ENCODE peak calls at places on chromosomes 16 and 17, in ten cellular contexts. Y, V, W, K, Z, E, B, F, S and G are unnamed samples.
A peak's percentile ranks its signal among the peaks of the same experiment; 100 is the strongest.

GRCh38 chr17:8459109-8459508 is 23.4 kb downstream of the NDEL1 start:
- DNase-seq in K (no peak), V (no peak), Y (no peak), W (no peak), Z (no peak), F (no peak), B (no peak), E (no peak), S (no peak), G (no peak)

GRCh38 chr16:31077592-31078199 is 3.5 kb downstream of the ZNF646 start:
- DNase-seq in V (no peak), S (no peak), E (no peak), W (no peak), B (no peak), F (no peak), Y (no peak), Z (no peak), K (no peak), G (peak; percentile 65)

GRCh38 chr17:83096401-83097220 is 17.2 kb downstream of the METRNL start:
- DNase-seq in B (no peak), Z (no peak), Y (no peak), W (no peak), V (peak; percentile 73), E (no peak), K (no peak), F (no peak), S (no peak), G (no peak)

GRCh38 chr17:58224315-58224714 is 5.3 kb upstream of the MKS1 start:
- DNase-seq in F (peak; percentile 55), K (no peak), E (peak; percentile 47), Y (no peak), S (no peak), W (no peak), B (no peak), V (no peak), Z (no peak), G (no peak)

GRCh38 chr16:88639231-88640038 is 1.1 kb downstream of the IL17C start:
- DNase-seq in E (no peak), V (peak; percentile 83), W (no peak), S (no peak), F (no peak), B (peak; percentile 59), Z (no peak), Y (peak; percentile 69), K (no peak), G (no peak)

GRCh38 chr17:67624886-67625656 is 92.7 kb upstream of the NOL11 start:
- DNase-seq in S (no peak), K (no peak), B (no peak), W (no peak), E (no peak), Z (no peak), Y (no peak), F (no peak), V (no peak), G (no peak)

GRCh38 chr17:33227911-33228310 is 65.2 kb downstream of the ASIC2 start:
- DNase-seq in V (no peak), W (no peak), Y (no peak), K (no peak), Z (no peak), F (no peak), B (no peak), E (no peak), S (no peak), G (no peak)

GRCh38 chr16:51951668-51952298 is 595.2 kb downstream of the TOX3 start:
- DNase-seq in S (no peak), W (no peak), E (no peak), K (no peak), Y (no peak), F (no peak), Z (no peak), V (no peak), B (peak; percentile 41), G (no peak)

GRCh38 chr17:31565652-31566051 is 174.2 kb downstream of the RAB11FIP4 start:
- DNase-seq in Y (no peak), W (no peak), V (no peak), F (no peak), Z (no peak), E (no peak), S (no peak), B (no peak), K (no peak), G (no peak)

GRCh38 chr17:17495448-17496188 is 577 bp downstream of the RASD1 start:
- DNase-seq in B (peak; percentile 63), E (no peak), Y (no peak), F (no peak), K (peak; percentile 46), V (peak; percentile 62), Z (no peak), W (no peak), S (peak; percentile 41), G (peak; percentile 63)

GRCh38 chr17:6523330-6523729 is 33.0 kb downstream of the PITPNM3 start:
- DNase-seq in W (no peak), V (no peak), S (no peak), B (no peak), E (peak; percentile 68), K (no peak), F (peak; percentile 21), Y (no peak), Z (no peak), G (no peak)

GRCh38 chr17:6525731-6526130 is 30.6 kb downstream of the PITPNM3 start:
- DNase-seq in Z (no peak), W (no peak), B (no peak), K (no peak), E (no peak), V (no peak), F (no peak), S (no peak), Y (no peak), G (no peak)

GRCh38 chr17:6525111-6525510 is 31.2 kb downstream of the PITPNM3 start:
- DNase-seq in F (no peak), K (no peak), Y (no peak), W (no peak), E (no peak), S (no peak), B (no peak), V (no peak), Z (no peak), G (no peak)

GRCh38 chr17:6524520-6524919 is 31.8 kb downstream of the PITPNM3 start:
- DNase-seq in S (no peak), K (no peak), Z (no peak), B (no peak), V (no peak), W (no peak), F (no peak), Y (no peak), E (peak; percentile 55), G (no peak)

GRCh38 chr17:6523809-6524355 is 32.5 kb downstream of the PITPNM3 start:
- DNase-seq in K (no peak), Y (no peak), S (no peak), E (no peak), W (no peak), F (no peak), V (no peak), Z (no peak), B (no peak), G (no peak)
- H3K27ac ChIP-seq in K (no peak overlapping the region), Y (no peak overlapping the region), S (no peak overlapping the region), E (peak overlapping the region; percentile 69), W (no peak overlapping the region), F (no peak overlapping the region), V (no peak overlapping the region), Z (no peak overlapping the region), B (no peak overlapping the region), G (peak overlapping the region; percentile 49)

GRCh38 chr16:66408181-66409048 is 18.7 kb upstream of the BEAN1 start:
- DNase-seq in Z (peak; percentile 66), W (no peak), B (no peak), V (no peak), E (peak; percentile 57), S (no peak), Y (no peak), K (peak; percentile 60), F (peak; percentile 85), G (no peak)
- H3K4me3 ChIP-seq in Z (peak overlapping the region; percentile 61), W (no peak overlapping the region), B (no peak overlapping the region), V (peak overlapping the region; percentile 27), E (no peak overlapping the region), S (no peak overlapping the region), Y (no peak overlapping the region), K (no peak overlapping the region), F (no peak overlapping the region), G (peak overlapping the region; percentile 4)

GRCh38 chr17:28426081-28426519 is 20.1 kb upstream of the SLC46A1 start:
- DNase-seq in F (peak; percentile 10), V (no peak), S (no peak), Z (peak; percentile 8), E (peak; percentile 58), K (no peak), Y (peak; percentile 63), W (no peak), B (peak; percentile 54), G (no peak)
- TF ChIP-seq CTCF in F (peak; percentile 44), V (peak; percentile 35), S (no peak), Z (peak; percentile 48), E (no peak), K (no peak), Y (peak; percentile 72), W (peak; percentile 14), B (peak; percentile 57), G (no peak)

GRCh38 chr17:3474212-3474611 is 1.6 kb upstream of the ASPA start:
- DNase-seq in S (no peak), W (no peak), Z (no peak), Y (no peak), F (peak; percentile 22), V (no peak), K (no peak), E (peak; percentile 29), B (no peak), G (no peak)
- H3K27ac ChIP-seq in S (no peak overlapping the region), W (no peak overlapping the region), Z (no peak overlapping the region), Y (no peak overlapping the region), F (no peak overlapping the region), V (peak overlapping the region; percentile 55), K (no peak overlapping the region), E (peak overlapping the region; percentile 28), B (no peak overlapping the region), G (no peak overlapping the region)

GRCh38 chr16:53219795-53220194 is 165.0 kb downstream of the CHD9 start:
- DNase-seq in W (no peak), Z (no peak), K (no peak), V (no peak), Y (no peak), S (no peak), F (peak; percentile 49), E (no peak), B (no peak), G (no peak)
- H3K4me3 ChIP-seq in W (no peak overlapping the region), Z (no peak overlapping the region), K (no peak overlapping the region), V (no peak overlapping the region), Y (no peak overlapping the region), S (no peak overlapping the region), F (no peak overlapping the region), E (no peak overlapping the region), B (no peak overlapping the region), G (no peak overlapping the region)

DNA sequence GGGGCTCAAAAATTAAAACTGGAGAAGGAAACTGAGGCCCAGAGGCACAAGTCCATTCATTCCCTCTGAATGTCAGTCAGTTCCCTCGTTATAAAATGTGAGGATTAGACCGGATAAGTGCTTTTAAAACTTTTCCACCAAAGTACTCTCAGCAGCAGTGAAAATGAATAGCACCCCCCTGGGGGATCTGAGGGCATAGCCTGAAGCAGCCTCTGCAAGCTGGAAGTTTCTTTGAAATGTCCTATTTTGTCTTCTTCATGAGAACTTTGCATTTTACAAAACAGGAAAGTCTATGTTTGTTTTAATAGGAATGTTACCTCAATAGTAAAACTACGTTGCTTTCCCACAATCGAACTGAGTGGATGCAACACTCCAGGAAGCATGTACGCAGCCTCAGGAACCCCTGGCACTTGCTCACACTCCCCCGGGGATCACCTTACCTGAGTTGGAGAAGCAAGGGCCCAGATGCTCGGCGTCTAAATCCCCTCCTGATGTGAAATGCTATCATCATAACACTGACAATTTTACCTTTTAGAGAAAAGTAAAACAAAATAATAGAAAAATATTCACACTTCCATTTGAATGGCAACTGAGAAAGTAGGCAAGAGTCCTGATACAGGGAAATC is 272.9 kb downstream of the CEP112 start:
- DNase-seq in Y (no peak), E (no peak), V (no peak), W (no peak), K (no peak), Z (no peak), B (peak; percentile 52), S (no peak), F (peak; percentile 17), G (no peak)
- TF ChIP-seq CTCF in Y (no peak), E (no peak), V (peak; percentile 27), W (peak; percentile 39), K (no peak), Z (no peak), B (peak; percentile 45), S (peak; percentile 28), F (peak; percentile 23), G (no peak)